ENCODE peak calls at places on chromosome 14, in four cellular contexts. A, F, U and P are unnamed samples.
A peak's percentile ranks its signal among the peaks of the same experiment; 100 is the strongest.

GRCh38 chr14:50957296-50957695 is 13.0 kb upstream of the PYGL start:
- DNase-seq in A (no peak), F (no peak), U (no peak), P (no peak)

GRCh38 chr14:20855652-20856291 is 35.4 kb upstream of the RNASE3 start:
- DNase-seq in A (peak; percentile 73), F (peak; percentile 73), U (peak; percentile 77), P (no peak)

GRCh38 chr14:89615421-89615820 is 198.4 kb upstream of the FOXN3 start:
- DNase-seq in A (no peak), F (no peak), U (no peak), P (no peak)

GRCh38 chr14:69005432-69006148 is 26.5 kb upstream of the ACTN1 start:
- DNase-seq in A (peak; percentile 47), F (peak; percentile 59), U (no peak), P (peak; percentile 73)

GRCh38 chr14:92397140-92397815 is 74.3 kb downstream of the SLC24A4 start:
- DNase-seq in A (peak; percentile 26), F (no peak), U (no peak), P (no peak)

GRCh38 chr14:92603309-92604257 is 90.0 kb downstream of the RIN3 start:
- DNase-seq in A (no peak), F (no peak), U (no peak), P (no peak)

GRCh38 chr14:103728721-103729120 is 13.1 kb downstream of the ZFYVE21 start:
- DNase-seq in A (no peak), F (no peak), U (peak; percentile 19), P (peak; percentile 12)

GRCh38 chr14:50533806-50534205 is 1.4 kb upstream of the MAP4K5 start:
- DNase-seq in A (no peak), F (no peak), U (no peak), P (no peak)

GRCh38 chr14:90676859-90677258 is 139.4 kb downstream of the TTC7B start:
- DNase-seq in A (no peak), F (no peak), U (no peak), P (no peak)

GRCh38 chr14:69804902-69805301 is 7.9 kb upstream of the SLC10A1 start:
- DNase-seq in A (no peak), F (no peak), U (no peak), P (no peak)

GRCh38 chr14:90405755-90406154 is 8.9 kb downstream of the CALM1 start:
- DNase-seq in A (no peak), F (no peak), U (no peak), P (no peak)

GRCh38 chr14:88346048-88346639 is 23.1 kb upstream of the KCNK10 start:
- DNase-seq in A (no peak), F (no peak), U (no peak), P (no peak)

GRCh38 chr14:68925373-68925772 is 53.7 kb downstream of the ACTN1 start:
- DNase-seq in A (no peak), F (no peak), U (no peak), P (no peak)

GRCh38 chr14:58491593-58491992 is 64.1 kb downstream of the KIAA0586 start:
- DNase-seq in A (no peak), F (no peak), U (no peak), P (no peak)

GRCh38 chr14:46048127-46048526 is 603.5 kb downstream of the RPL10L start:
- DNase-seq in A (peak; percentile 39), F (no peak), U (no peak), P (no peak)

GRCh38 chr14:30994681-30995620 is 30.5 kb upstream of the AP4S1 start:
- DNase-seq in A (no peak), F (no peak), U (no peak), P (no peak)

GRCh38 chr14:103607039-103607668 is 21.9 kb upstream of the KLC1 start:
- DNase-seq in A (no peak), F (peak; percentile 74), U (peak; percentile 85), P (peak; percentile 85)

GRCh38 chr14:59297070-59297766 is 108.8 kb downstream of the DAAM1 start:
- DNase-seq in A (no peak), F (no peak), U (no peak), P (no peak)

GRCh38 chr14:92310776-92311375 is 12.1 kb upstream of the SLC24A4 start:
- DNase-seq in A (no peak), F (no peak), U (no peak), P (no peak)

GRCh38 chr14:84987042-84987441 is 542.9 kb upstream of the FLRT2 start:
- DNase-seq in A (no peak), F (no peak), U (no peak), P (no peak)

GRCh38 chr14:51004801-51005526 is 60.7 kb upstream of the PYGL start:
- DNase-seq in A (no peak), F (no peak), U (no peak), P (no peak)

GRCh38 chr14:56294125-56294524 is 175.9 kb downstream of the PELI2 start:
- DNase-seq in A (no peak), F (no peak), U (no peak), P (no peak)
- H3K27me3 ChIP-seq in A (peaks cover 25% of the 10 kb centered on the region), F (no peaks in the 10 kb centered on the region), U (no peaks in the 10 kb centered on the region), P (no peaks in the 10 kb centered on the region)

GRCh38 chr14:54979039-54979438 is 47.9 kb downstream of the WDHD1 start:
- DNase-seq in A (no peak), F (no peak), U (no peak), P (no peak)

GRCh38 chr14:54975856-54976255 is 51.0 kb downstream of the WDHD1 start:
- DNase-seq in A (no peak), F (no peak), U (no peak), P (no peak)

GRCh38 chr14:54985156-54985555 is 41.7 kb downstream of the WDHD1 start:
- DNase-seq in A (no peak), F (no peak), U (no peak), P (no peak)

GRCh38 chr14:54976316-54976715 is 50.6 kb downstream of the WDHD1 start:
- DNase-seq in A (no peak), F (no peak), U (no peak), P (no peak)

DNA sequence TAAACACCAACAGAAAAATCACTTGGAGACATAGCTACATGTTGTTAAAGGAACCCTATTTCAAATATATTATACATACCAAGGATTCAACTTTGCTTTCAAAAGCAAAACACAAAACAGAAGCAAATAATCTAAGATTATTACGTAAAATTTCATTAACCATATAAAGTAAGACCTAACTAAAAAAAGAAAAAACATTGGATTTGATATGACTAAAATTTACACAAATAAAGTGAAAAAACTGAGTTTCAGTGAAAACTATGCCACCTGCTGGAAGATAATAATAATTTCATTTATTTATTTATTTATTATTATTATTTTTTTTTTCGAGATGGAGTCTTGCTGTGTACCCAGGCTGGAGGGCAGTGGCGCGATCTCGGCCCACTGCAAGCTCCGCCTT is 45.2 kb downstream of the WDHD1 start:
- DNase-seq in A (no peak), F (no peak), U (no peak), P (no peak)
- TF ChIP-seq CTCF in A (peak; percentile 29), F (no peak), U (no peak), P (peak; percentile 31)

DNA sequence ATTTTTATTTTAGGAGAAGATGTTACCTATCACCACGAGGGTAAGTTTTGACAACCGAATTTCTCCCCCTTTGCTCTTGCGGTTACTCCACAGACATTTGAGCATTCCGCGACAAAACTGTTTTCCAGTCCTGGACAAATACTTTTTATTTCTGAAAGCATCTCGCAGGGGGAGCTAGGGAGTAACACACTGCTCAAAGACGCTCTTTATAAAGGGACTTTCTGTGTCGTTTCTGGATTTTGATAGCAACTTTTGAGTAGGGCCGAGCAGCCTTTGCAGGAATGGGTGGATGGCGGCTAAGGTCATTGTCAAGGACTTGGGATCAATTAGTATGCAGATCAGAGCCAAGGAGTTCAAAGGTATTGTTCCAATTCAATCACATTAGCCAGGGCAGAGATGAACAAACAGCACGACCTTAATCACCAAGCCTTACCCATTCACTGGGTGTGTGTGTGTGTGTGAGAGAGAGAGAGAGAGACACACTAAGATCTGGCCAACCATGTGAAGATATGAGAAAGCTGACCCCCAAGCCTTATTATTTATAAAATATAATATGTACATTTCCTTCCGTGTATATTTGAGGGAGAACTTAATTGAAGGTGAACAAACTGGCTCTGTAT is 613.6 kb downstream of the VRK1 start:
- DNase-seq in A (no peak), F (no peak), U (no peak), P (no peak)
- H3K27me3 ChIP-seq in A (peaks cover 30% of the 10 kb centered on the region), F (peaks cover 61% of the 10 kb centered on the region), U (peaks cover 78% of the 10 kb centered on the region), P (peaks cover 55% of the 10 kb centered on the region)

GRCh38 chr14:94036328-94037167 is 10.4 kb downstream of the OTUB2 start:
- DNase-seq in A (peak; percentile 64), F (peak; percentile 87), U (peak; percentile 85), P (peak; percentile 67)
- TF ChIP-seq CTCF in A (peak; percentile 90), F (peak; percentile 75), U (peak; percentile 82), P (peak; percentile 86)

DNA sequence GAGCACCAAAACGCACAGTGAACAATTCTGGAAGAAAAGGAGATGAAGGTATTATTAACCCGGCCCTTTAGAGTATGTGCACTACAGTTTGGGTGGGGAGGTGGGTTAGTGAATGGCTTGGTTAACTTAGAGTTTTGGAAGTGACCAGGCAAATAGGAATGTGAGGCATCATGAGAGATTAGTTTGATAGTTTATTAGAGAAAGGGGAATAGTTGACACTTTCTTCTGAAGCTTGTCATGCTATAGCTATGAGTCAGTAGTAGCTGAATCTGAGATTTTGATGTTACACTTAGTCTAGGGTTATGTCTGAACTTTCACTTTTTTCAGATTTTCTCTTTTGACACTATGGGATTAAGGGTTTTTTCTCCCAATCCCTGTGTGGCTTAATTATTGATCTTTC is 567.2 kb downstream of the SNAPC1 start:
- DNase-seq in A (no peak), F (no peak), U (no peak), P (no peak)
- H3K27me3 ChIP-seq in A (no peaks in the 10 kb centered on the region), F (no peaks in the 10 kb centered on the region), U (no peaks in the 10 kb centered on the region), P (no peaks in the 10 kb centered on the region)

GRCh38 chr14:104749111-104749649 is 3.8 kb upstream of the SIVA1 start:
- DNase-seq in A (no peak), F (peak; percentile 44), U (peak; percentile 73), P (no peak)
- TF ChIP-seq CTCF in A (no peak), F (no peak), U (no peak), P (no peak)

DNA sequence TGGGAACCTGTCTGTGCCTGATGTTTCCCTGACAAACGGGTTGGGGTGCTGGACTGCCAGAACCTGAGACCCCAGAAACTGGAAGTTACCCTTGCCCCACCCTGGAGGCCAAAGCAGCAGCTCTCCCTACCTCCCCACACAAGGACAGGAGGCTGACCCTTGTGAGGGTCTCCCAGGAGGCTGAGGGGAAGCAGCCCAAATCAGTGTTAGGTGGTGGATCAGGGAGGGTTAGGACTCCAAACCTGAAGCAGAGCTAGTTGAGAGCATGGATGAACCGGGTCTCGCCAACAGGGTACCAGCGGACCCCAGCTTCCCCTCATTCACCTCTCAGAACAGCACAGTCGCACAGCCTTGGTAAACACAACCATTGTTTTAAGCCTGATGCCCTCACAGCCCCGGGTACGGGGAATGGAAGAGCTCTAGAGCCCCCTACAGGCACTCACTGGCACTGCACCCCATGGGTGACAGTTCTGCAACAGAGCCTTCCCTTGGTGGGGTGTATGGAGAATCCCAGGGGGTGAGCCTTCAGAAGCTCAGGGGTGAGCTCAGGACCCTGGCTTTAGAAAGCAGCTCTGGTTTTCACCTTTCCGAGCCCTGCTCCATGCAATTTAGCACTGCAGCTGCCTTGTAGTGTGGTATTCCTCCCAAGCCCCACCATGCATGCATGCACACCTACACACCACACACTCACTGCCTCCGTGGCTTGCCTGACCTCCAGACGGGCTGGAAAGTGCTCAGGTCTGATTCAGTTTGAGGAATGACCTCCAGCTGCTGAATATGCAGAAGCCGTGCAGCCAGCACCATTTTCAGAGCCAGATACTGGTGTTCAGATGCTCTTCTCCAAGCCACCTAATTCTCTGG is 11.2 kb downstream of the ESRRB start:
- DNase-seq in A (peak; percentile 37), F (peak; percentile 39), U (no peak), P (peak; percentile 70)
- H3K27me3 ChIP-seq in A (peaks cover 39% of the 10 kb centered on the region), F (peaks cover 35% of the 10 kb centered on the region), U (peaks cover 76% of the 10 kb centered on the region), P (peaks cover 3% of the 10 kb centered on the region)